ENCODE peak calls at places on chromosomes 13 and 19, in four cellular contexts. E is right atrium auricular region, R is right lobe of liver, I is cardiac muscle cell. J is an unnamed sample.

GRCh38 chr13:70310720-70311119 is 202.5 kb upstream of the KLHL1 start:
- DNase-seq in I (no peak), R (no peak), E (no peak), J (no peak)

GRCh38 chr19:19352823-19353222 is 32.2 kb downstream of the MAU2 start:
- DNase-seq in R (no peak), I (no peak), E (no peak), J (no peak)

GRCh38 chr19:48102870-48103751 is 7.5 kb downstream of the PLA2G4C start:
- DNase-seq in R (no peak), I (peak; percentile 53), E (no peak), J (no peak)

GRCh38 chr19:45428385-45429231 is 4.9 kb upstream of the ERCC1 start:
- DNase-seq in I (peak; percentile 59), E (no peak), R (no peak), J (peak; percentile 92)

GRCh38 chr13:51635137-51635878 is 51.0 kb downstream of the WDFY2 start:
- DNase-seq in R (no peak), E (no peak), I (no peak), J (no peak)

GRCh38 chr13:90713436-90714133 is 633.9 kb upstream of the MIR17HG start:
- DNase-seq in E (no peak), I (no peak), R (no peak), J (no peak)

GRCh38 chr19:46493236-46494114 is 2.2 kb downstream of the PNMA8B start:
- DNase-seq in I (peak; percentile 58), R (no peak), E (no peak), J (no peak)

GRCh38 chr13:32259116-32259515 is 56.0 kb downstream of the ZAR1L start:
- DNase-seq in R (no peak), E (no peak), I (no peak), J (no peak)

GRCh38 chr19:55265173-55265572 is 6.4 kb upstream of the PPP6R1 start:
- DNase-seq in E (no peak), R (no peak), I (no peak), J (no peak)

GRCh38 chr13:32426981-32427851 is 714 bp downstream of the N4BP2L1 start:
- DNase-seq in E (no peak), R (peak; percentile 86), I (peak; percentile 22), J (peak; percentile 75)

GRCh38 chr13:35474551-35474950 is 1.9 kb downstream of the MAB21L1 start:
- DNase-seq in I (no peak), R (no peak), E (no peak), J (no peak)

GRCh38 chr13:44498969-44499368 is 77.2 kb downstream of the TSC22D1 start:
- DNase-seq in E (no peak), R (no peak), I (peak; percentile 42), J (no peak)

DNA sequence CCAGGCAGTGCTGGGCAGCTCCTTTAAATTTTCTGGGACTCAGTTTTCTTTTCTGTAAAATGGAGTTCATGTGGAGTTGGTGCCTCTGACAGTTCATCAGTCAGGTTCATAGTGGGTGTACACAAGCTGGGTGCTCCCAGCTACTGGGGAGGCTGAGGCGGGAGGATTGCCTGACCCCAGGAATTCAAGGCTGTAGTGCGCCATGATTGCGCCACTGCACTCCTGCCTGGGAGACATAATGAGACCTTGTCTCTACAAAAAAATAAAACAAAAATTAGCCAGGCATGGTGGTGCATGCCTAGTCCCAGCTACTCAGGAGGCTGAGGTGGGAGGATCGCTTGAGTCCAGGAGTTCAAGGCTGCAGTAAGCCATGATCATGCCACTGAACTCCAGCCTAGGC is 21.1 kb downstream of the IQCN start:
- DNase-seq in E (no peak), I (no peak), R (no peak), J (no peak)
- TF ChIP-seq CTCF in E (no peak), I (no peak), R (no peak), J (no peak)

GRCh38 chr19:40279120-40279551 is 6.0 kb downstream of the AKT2 start:
- DNase-seq in R (peak; percentile 56), E (peak; percentile 73), I (peak; percentile 79), J (no peak)
- H3K27ac ChIP-seq in R (peak overlapping the region; percentile 94), E (peak overlapping the region; percentile 99), I (peak overlapping the region; percentile 43), J (peak overlapping the region; percentile 26)

GRCh38 chr19:29872224-29872731 is 60.5 kb downstream of the CCNE1 start:
- DNase-seq in I (peak; percentile 47), R (no peak), E (no peak), J (no peak)

GRCh38 chr19:29873024-29873800 is 61.4 kb downstream of the CCNE1 start:
- DNase-seq in I (peak; percentile 34), E (no peak), R (no peak), J (no peak)

GRCh38 chr19:29875931-29876330 is 64.1 kb downstream of the CCNE1 start:
- DNase-seq in R (no peak), E (no peak), I (no peak), J (no peak)

GRCh38 chr19:29876414-29876813 is 64.6 kb downstream of the CCNE1 start:
- DNase-seq in E (no peak), I (no peak), R (no peak), J (no peak)

DNA sequence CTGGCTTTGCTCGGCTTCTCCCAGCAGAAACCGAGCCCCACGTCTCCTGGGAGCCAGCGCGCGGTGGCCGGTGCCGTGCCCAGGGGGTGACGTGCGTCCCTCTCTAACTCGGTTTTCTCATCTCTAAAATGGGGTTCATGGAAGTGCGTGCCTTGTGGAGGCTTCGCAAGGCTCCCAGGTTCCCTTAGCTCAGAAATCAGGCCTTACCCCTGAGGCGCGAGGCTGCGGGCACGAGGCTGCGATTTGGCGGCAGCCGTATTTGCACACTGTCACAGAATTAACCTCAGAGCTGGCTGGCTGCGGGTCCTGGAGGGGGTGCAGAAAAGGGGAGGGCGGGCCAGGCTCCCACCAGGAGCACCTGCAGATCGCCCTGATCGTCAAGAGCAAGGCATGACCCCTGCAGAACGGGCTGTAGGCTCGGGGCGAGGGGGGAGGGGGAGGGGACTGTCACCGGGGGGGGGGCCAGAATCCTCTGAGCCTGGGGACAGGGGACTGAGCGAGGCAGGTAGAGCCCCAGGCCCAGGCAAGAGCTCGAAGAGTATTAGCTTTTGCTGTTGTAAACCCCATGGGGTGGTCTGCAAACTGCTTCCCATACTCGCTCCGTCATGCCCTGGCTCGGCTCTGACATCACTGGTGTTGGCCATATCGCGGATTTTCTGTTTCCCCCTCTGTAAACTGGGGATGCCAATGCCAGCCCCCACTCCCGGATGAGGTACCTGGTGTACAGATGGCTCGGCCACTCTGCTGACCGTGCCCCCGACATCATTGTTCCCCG is 62.2 kb downstream of the CCNE1 start:
- DNase-seq in R (no peak), E (no peak), I (no peak), J (no peak)
- TF ChIP-seq CTCF in R (no peak), E (no peak), I (peak; percentile 8), J (no peak)

GRCh38 chr19:16875584-16876555 is 12.9 kb upstream of the F2RL3 start:
- DNase-seq in I (no peak), R (no peak), E (no peak), J (no peak)

GRCh38 chr19:16878181-16878965 is 10.4 kb upstream of the F2RL3 start:
- DNase-seq in I (no peak), E (no peak), R (no peak), J (no peak)

GRCh38 chr19:16874250-16874977 is 14.4 kb upstream of the F2RL3 start:
- DNase-seq in R (no peak), E (no peak), I (no peak), J (no peak)

GRCh38 chr19:16877581-16877980 is 11.2 kb upstream of the F2RL3 start:
- DNase-seq in R (no peak), I (no peak), E (no peak), J (no peak)

GRCh38 chr19:16876904-16877361 is 11.9 kb upstream of the F2RL3 start:
- DNase-seq in R (no peak), I (peak; percentile 52), E (no peak), J (no peak)
- H3K27ac ChIP-seq in R (no peak overlapping the region), I (no peak overlapping the region), E (peak overlapping the region; percentile 5), J (no peak overlapping the region)

DNA sequence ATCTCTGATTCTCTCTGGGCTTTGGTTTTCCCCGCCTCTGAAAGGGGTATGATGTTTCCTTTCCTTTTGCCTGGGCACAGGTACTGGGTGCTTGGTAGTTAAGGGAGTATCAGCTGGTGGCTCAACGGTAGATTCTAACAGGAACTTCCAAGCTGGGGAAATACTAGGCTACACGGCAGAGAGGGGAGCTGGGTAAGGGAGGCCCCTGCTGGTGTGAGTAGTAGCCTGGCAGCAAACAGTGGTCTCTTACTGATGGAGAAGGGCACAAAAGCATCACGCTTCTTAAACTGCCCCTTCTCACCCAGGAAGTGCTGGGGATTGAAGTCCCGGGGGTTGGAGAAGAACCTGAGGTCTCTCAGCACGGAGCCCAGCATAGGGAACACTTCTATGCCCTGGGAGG is 26.9 kb upstream of the CYP2A7 start:
- DNase-seq in I (no peak), E (no peak), R (no peak), J (no peak)
- TF ChIP-seq CTCF in I (peak; percentile 7), E (no peak), R (peak; percentile 37), J (peak; percentile 48)

GRCh38 chr19:52196256-52196967 is 6.6 kb downstream of the PPP2R1A start:
- DNase-seq in I (no peak), E (no peak), R (no peak), J (no peak)

GRCh38 chr19:52198678-52199077 is 8.8 kb downstream of the PPP2R1A start:
- DNase-seq in I (no peak), E (no peak), R (no peak), J (no peak)

GRCh38 chr19:52197964-52198363 is 8.1 kb downstream of the PPP2R1A start:
- DNase-seq in E (no peak), I (no peak), R (no peak), J (no peak)

GRCh38 chr19:52200044-52200443 is 10.2 kb downstream of the PPP2R1A start:
- DNase-seq in I (peak; percentile 77), R (no peak), E (peak; percentile 82), J (peak; percentile 74)
- H3K27ac ChIP-seq in I (peak overlapping the region; percentile 68), R (no peak overlapping the region), E (peak overlapping the region; percentile 87), J (peak overlapping the region; percentile 82)

DNA sequence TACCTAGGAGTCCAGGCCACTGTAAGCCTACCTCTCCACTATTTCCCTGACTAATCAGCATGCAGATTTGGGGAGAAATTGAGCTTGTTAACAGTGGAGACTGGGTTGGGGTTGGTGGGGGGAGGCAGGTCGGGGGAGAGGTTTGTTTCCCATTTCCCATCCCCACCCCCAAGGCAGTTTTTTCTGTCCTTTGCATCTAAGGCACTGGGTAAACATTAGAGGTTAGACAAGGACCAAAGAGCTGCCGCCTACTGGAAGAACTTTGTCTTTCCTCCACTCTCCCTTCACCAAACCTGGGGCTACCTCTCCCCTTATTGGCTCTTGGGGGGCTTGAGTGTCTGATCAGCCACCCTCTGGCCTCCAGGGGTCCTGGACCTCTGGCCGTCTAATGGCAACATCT is 953 bp downstream of the KCNN4 start:
- DNase-seq in E (no peak), R (no peak), I (no peak), J (no peak)
- TF ChIP-seq CTCF in E (no peak), R (no peak), I (peak; percentile 5), J (no peak)

DNA sequence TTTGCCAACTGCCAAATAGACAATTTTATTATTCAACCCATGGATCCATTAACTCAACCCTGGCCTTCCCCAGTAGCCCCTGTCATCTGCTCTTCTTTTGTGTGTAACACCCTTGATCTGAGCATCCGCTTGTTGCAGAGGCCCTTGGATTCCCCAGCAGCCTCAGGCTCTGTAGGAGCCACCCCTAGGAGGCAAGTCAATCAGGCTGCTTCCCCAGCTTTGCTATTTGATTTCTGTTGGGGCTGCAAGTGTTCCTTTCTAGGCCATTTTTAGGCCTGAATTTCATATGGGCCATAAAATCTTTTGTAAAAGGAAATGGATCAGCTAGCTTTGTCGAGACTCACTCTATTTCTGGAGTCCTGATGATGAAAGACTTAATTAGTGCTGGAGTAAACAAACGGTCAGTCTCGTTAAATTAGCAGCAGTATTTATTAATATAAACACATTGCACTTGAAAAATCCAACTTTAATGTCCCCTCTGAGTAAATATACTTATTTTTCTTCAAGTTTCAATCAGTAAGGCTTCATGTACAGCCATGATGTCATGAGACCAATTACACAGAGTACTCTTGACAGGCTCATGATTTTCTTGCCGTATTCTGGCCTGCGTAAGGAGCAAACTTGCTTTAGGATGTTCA is 105.3 kb downstream of the RGCC start:
- DNase-seq in R (no peak), I (no peak), E (no peak), J (no peak)
- H3K27ac ChIP-seq in R (no peak overlapping the region), I (no peak overlapping the region), E (no peak overlapping the region), J (no peak overlapping the region)

J was measured in coronary artery.